ENCODE peak calls at places on chromosomes 1 and 21, in nine cellular contexts. C is tibial nerve; J is IMR-90; D is body of pancreas; W is CD8-positive, alpha-beta T cell; K is A549; Y is OCI-LY7; B is left ventricle myocardium inferior; X is psoas muscle. I is an unnamed sample.

GRCh38 chr1:147636314-147636713 is 34.0 kb downstream of the ACP6 start:
- DNase-seq in J (no peak), W (no peak), Y (no peak), C (no peak), X (no peak), D (no peak), B (no peak), K (no peak), I (no peak)

GRCh38 chr1:98903726-98904125 is 100.9 kb downstream of the PLPPR5 start:
- DNase-seq in W (no peak), K (no peak), C (no peak), X (no peak), Y (no peak), J (no peak), D (no peak), B (no peak), I (no peak)

GRCh38 chr1:228079601-228080263 is 2.8 kb upstream of the ARF1 start:
- DNase-seq in W (no peak), B (peak; percentile 12), C (peak; percentile 8), K (no peak), J (no peak), D (peak; percentile 13), X (peak; percentile 12), Y (no peak), I (no peak)

GRCh38 chr1:106768501-106768900 is 288.0 kb upstream of the PRMT6 start:
- DNase-seq in B (no peak), K (no peak), J (no peak), Y (no peak), C (no peak), D (no peak), W (no peak), X (no peak), I (no peak)

GRCh38 chr1:75954594-75954993 is 22.4 kb upstream of the ASB17 start:
- DNase-seq in W (no peak), D (no peak), J (peak; percentile 14), K (peak; percentile 21), X (no peak), Y (no peak), B (no peak), C (no peak), I (no peak)

GRCh38 chr1:29289493-29289892 is 53.2 kb downstream of the PTPRU start:
- DNase-seq in K (no peak), J (no peak), X (no peak), W (no peak), B (no peak), D (no peak), Y (no peak), C (no peak), I (no peak)

GRCh38 chr21:18477059-18477458 is 73.5 kb upstream of the TMPRSS15 start:
- DNase-seq in K (no peak), X (no peak), J (no peak), B (no peak), C (no peak), W (no peak), Y (no peak), D (no peak), I (no peak)

GRCh38 chr1:58441699-58442098 is 104.8 kb downstream of the OMA1 start:
- DNase-seq in D (no peak), J (no peak), X (no peak), B (no peak), Y (no peak), W (no peak), C (no peak), K (no peak), I (no peak)

GRCh38 chr1:160862151-160863061 is at the start of gene CD244:
- DNase-seq in D (no peak), W (peak; percentile 33), K (no peak), J (no peak), C (no peak), B (peak; percentile 20), X (peak; percentile 20), Y (no peak), I (no peak)

GRCh38 chr1:50527249-50527986 is 104.2 kb upstream of the DMRTA2 start:
- DNase-seq in D (no peak), B (no peak), K (no peak), Y (no peak), W (no peak), C (no peak), X (no peak), J (no peak), I (no peak)

GRCh38 chr1:52059326-52059725 is 3.2 kb downstream of the BTF3L4 start:
- DNase-seq in X (no peak), B (no peak), K (no peak), W (no peak), D (no peak), Y (no peak), C (no peak), J (peak; percentile 63), I (no peak)

GRCh38 chr1:64822621-64823020 is 77.7 kb downstream of the RAVER2 start:
- DNase-seq in K (no peak), C (no peak), Y (no peak), X (no peak), J (peak; percentile 35), W (no peak), D (no peak), B (no peak), I (no peak)

GRCh38 chr21:43369124-43369523 is 57.8 kb downstream of the SIK1 start:
- DNase-seq in K (peak; percentile 47), C (no peak), X (peak; percentile 54), D (no peak), Y (no peak), W (no peak), B (no peak), J (peak; percentile 46), I (no peak)

GRCh38 chr1:40404670-40405462 is 31.3 kb downstream of the SMAP2 start:
- DNase-seq in Y (peak; percentile 72), C (no peak), J (peak; percentile 79), D (peak; percentile 47), B (no peak), X (no peak), K (peak; percentile 54), W (no peak), I (no peak)

GRCh38 chr1:59714966-59715365 is 99.8 kb upstream of the HOOK1 start:
- DNase-seq in C (no peak), Y (no peak), D (no peak), X (no peak), K (no peak), B (no peak), W (no peak), J (no peak), I (no peak)

GRCh38 chr1:239858058-239858457 is 233.6 kb upstream of the FMN2 start:
- DNase-seq in Y (no peak), W (no peak), C (no peak), X (no peak), K (peak; percentile 17), J (no peak), B (no peak), D (no peak), I (no peak)
- H3K27ac ChIP-seq in Y (no peak overlapping the region), W (no peak overlapping the region), C (no peak overlapping the region), X (no peak overlapping the region), K (no peak overlapping the region), J (no peak overlapping the region), B (no peak overlapping the region), D (no peak overlapping the region), I (no peak overlapping the region)

DNA sequence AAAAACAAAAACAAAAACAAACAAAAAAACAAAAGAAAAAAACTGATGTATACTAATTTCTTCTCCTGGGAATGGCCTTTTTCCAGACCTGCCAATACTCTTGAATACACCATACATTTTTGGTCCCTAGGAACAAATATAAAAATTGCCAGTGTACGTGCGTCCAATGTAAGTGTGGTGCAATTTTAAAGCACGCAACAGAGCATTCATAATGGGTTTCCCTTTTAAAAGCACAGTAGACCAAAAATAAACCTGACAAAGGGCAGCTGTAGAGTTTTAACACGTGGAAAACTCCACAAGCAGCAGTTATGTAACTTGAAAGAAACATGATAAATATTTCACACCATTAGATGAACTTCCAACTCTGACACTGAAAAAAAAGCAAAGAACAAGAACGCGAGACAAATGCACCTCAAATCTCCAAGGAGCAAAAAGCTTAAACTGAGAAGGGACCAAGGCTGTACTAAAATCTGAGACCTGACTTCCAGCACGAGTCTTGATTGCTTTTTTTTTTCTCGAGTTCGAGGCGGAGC is 358 bp upstream of the JAM2 start:
- DNase-seq in J (peak; percentile 27), B (no peak), K (no peak), C (no peak), D (no peak), Y (peak; percentile 13), X (no peak), W (no peak), I (no peak)
- H3K4me3 ChIP-seq in J (peak overlapping the region; percentile 53), B (peak overlapping the region; percentile 92), K (peak overlapping the region; percentile 46), C (peak overlapping the region; percentile 89), D (peak overlapping the region; percentile 26), Y (peak overlapping the region; percentile 70), X (peak overlapping the region; percentile 71), W (peak overlapping the region; percentile 54), I (peak overlapping the region; percentile 67)

GRCh38 chr1:189274267-189274666 is 1203.4 kb downstream of the BRINP3 start:
- DNase-seq in C (no peak), Y (no peak), B (no peak), X (no peak), J (no peak), K (no peak), D (no peak), W (no peak), I (no peak)

DNA sequence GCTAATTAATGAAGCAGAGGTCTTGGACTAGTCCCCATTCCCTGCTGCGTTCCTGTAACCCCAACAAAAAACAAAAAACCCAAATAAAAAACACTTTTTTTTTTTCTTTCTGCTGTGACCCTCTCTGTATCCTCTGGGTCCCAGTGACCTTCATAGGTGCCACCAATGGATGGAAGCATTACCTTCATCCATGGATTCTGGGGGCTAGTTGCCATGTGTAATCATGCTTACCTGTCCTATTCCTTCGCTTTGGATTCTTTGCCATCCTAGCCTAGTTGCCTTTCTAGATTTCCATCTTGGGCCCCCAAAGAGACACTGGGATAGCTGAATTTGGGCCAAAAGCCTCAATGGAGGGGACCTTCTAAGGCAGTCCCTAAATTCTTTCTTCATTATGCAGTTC is 1208.7 kb downstream of the BRINP3 start:
- DNase-seq in J (peak; percentile 24), C (no peak), D (no peak), X (no peak), Y (peak; percentile 37), B (no peak), K (peak; percentile 50), W (no peak), I (peak; percentile 37)
- H3K9me3 ChIP-seq in J (peaks cover 18% of the 10 kb centered on the region), C (no peaks in the 10 kb centered on the region), D (peaks cover 19% of the 10 kb centered on the region), X (peaks cover 14% of the 10 kb centered on the region), Y (no peaks in the 10 kb centered on the region), B (peaks cover 69% of the 10 kb centered on the region), K (peaks cover 3% of the 10 kb centered on the region), W (peaks cover 9% of the 10 kb centered on the region), I (no peaks in the 10 kb centered on the region)

GRCh38 chr1:201345081-201345355 is 32.5 kb downstream of the TNNT2 start:
- DNase-seq in B (no peak), C (no peak), Y (no peak), J (no peak), X (no peak), W (no peak), K (no peak), D (no peak), I (no peak)

GRCh38 chr1:201348211-201348566 is 29.3 kb downstream of the TNNT2 start:
- DNase-seq in C (no peak), X (no peak), J (peak; percentile 63), D (peak; percentile 40), K (peak; percentile 64), B (no peak), W (no peak), Y (peak; percentile 49), I (peak; percentile 89)

GRCh38 chr1:201347498-201348210 is 29.8 kb downstream of the TNNT2 start:
- DNase-seq in C (no peak), J (no peak), W (no peak), B (no peak), K (no peak), D (no peak), X (no peak), Y (no peak), I (no peak)

GRCh38 chr1:201346337-201346939 is 31.0 kb downstream of the TNNT2 start:
- DNase-seq in B (no peak), C (no peak), D (peak; percentile 47), W (no peak), Y (peak; percentile 23), K (peak; percentile 63), X (no peak), J (peak; percentile 61), I (peak; percentile 54)

GRCh38 chr1:201346987-201347386 is 30.5 kb downstream of the TNNT2 start:
- DNase-seq in B (no peak), W (no peak), K (no peak), Y (no peak), D (no peak), J (no peak), X (no peak), C (no peak), I (no peak)
- H3K27ac ChIP-seq in B (no peak overlapping the region), W (no peak overlapping the region), K (no peak overlapping the region), Y (no peak overlapping the region), D (no peak overlapping the region), J (no peak overlapping the region), X (no peak overlapping the region), C (no peak overlapping the region), I (no peak overlapping the region)